ENCODE peak calls at places on chromosomes 3 and 15, in four cellular contexts. E, O, I and K are unnamed samples.

GRCh38 chr15:85316244-85316934 is 64.0 kb upstream of the AKAP13 start:
- DNase-seq in I (peak; percentile 81), O (peak; percentile 14), E (peak; percentile 59), K (no peak)

GRCh38 chr3:53217175-53217574 is 38.6 kb downstream of the TKT start:
- DNase-seq in E (no peak), I (no peak), O (no peak), K (no peak)

GRCh38 chr3:100127792-100128191 is 13.5 kb upstream of the FILIP1L start:
- DNase-seq in I (no peak), E (no peak), O (no peak), K (no peak)

GRCh38 chr3:134677196-134677986 is 26.6 kb upstream of the KY start:
- DNase-seq in I (peak; percentile 35), O (peak; percentile 23), E (no peak), K (no peak)

GRCh38 chr15:29880886-29881285 is 58.6 kb upstream of the TJP1 start:
- DNase-seq in O (no peak), I (no peak), E (no peak), K (no peak)

GRCh38 chr3:9327578-9327977 is 35.3 kb upstream of the THUMPD3 start:
- DNase-seq in E (no peak), O (no peak), I (no peak), K (no peak)

GRCh38 chr3:150253622-150254021 is 154.5 kb upstream of the TSC22D2 start:
- DNase-seq in O (peak; percentile 66), I (no peak), E (peak; percentile 38), K (peak; percentile 31)

GRCh38 chr3:126407412-126408044 is 12.8 kb downstream of the CFAP100 start:
- DNase-seq in I (no peak), O (no peak), E (no peak), K (no peak)

GRCh38 chr3:23671901-23672589 is 133.7 kb upstream of the UBE2E1 start:
- DNase-seq in E (no peak), I (peak; percentile 19), O (no peak), K (no peak)

GRCh38 chr15:58602823-58603222 is 146.7 kb downstream of the ADAM10 start:
- DNase-seq in O (no peak), E (no peak), I (no peak), K (no peak)

GRCh38 chr15:54298396-54298795 is 320.2 kb downstream of the UNC13C start:
- DNase-seq in I (no peak), E (no peak), O (no peak), K (no peak)

GRCh38 chr15:69675727-69676126 is 223.1 kb downstream of the RPLP1 start:
- DNase-seq in E (no peak), I (no peak), O (no peak), K (no peak)

GRCh38 chr15:69067296-69067695 is 52.8 kb downstream of the NOX5 start:
- DNase-seq in O (no peak), E (no peak), I (no peak), K (no peak)

GRCh38 chr3:142633073-142633472 is 36.9 kb downstream of the PLS1 start:
- DNase-seq in O (no peak), E (no peak), I (no peak), K (no peak)

GRCh38 chr3:181292984-181293383 is 303.4 kb upstream of the DNAJC19 start:
- DNase-seq in O (no peak), E (no peak), I (peak; percentile 33), K (peak; percentile 68)

GRCh38 chr15:45183511-45183910 is 4.3 kb downstream of the SHF start:
- DNase-seq in E (no peak), I (no peak), O (no peak), K (no peak)

GRCh38 chr15:45185903-45186770 is 1.6 kb downstream of the SHF start:
- DNase-seq in O (no peak), I (peak; percentile 35), E (no peak), K (no peak)

GRCh38 chr15:45184562-45185041 is 3.2 kb downstream of the SHF start:
- DNase-seq in I (no peak), E (no peak), O (no peak), K (no peak)

GRCh38 chr15:45186771-45187577 is 792 bp downstream of the SHF start:
- DNase-seq in E (no peak), O (peak; percentile 28), I (no peak), K (no peak)

DNA sequence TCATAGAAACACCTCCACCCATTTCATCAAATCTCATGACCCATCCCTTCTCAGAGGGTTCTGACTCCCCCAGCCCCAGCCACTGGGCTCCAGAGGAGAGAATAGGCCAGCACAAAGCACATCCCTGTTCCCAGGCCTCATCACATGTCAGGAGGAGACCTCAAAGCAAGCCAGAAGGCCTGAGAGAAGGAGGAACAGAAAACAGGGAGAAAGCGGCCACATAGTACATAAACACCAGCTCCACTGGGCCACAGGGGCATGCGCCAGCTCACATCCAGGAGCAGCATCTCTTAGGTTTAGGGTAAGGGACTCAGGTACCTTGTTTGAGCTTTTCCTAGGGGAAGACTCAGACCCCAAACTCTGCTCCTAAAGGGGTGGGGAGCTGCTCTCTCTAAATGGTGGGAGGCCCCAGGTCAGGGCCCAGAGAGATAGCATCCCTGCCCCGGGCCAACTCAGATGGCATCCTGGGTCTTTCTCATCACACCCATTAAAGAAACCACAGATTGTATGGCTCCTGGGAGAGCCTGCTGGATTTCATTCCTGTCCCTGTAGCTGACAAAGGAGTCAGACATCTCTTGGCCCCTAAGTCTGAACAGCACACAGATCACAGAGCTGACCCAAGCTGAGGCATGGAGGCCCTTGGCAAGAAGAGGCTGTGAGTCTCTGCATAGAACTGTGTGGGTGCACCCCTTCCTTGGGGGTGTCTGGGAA is 2.5 kb downstream of the SHF start:
- DNase-seq in O (no peak), E (no peak), I (no peak), K (no peak)
- H3K4me2 ChIP-seq in O (peak overlapping the region; percentile 79), E (peak overlapping the region; percentile 94), I (no peak overlapping the region), K (no peak overlapping the region)

GRCh38 chr15:52551762-52552161 is 17.1 kb downstream of the ARPP19 start:
- DNase-seq in I (no peak), O (no peak), E (no peak), K (no peak)
- H3K36me3 ChIP-seq in I (peaks cover 59% of the 10 kb centered on the region), O (peaks cover 7% of the 10 kb centered on the region), E (no peaks in the 10 kb centered on the region), K (peaks cover 34% of the 10 kb centered on the region)

GRCh38 chr15:51342249-51342999 is 969 bp downstream of the GLDN start:
- DNase-seq in O (no peak), I (peak; percentile 23), E (no peak), K (no peak)
- H3K4me2 ChIP-seq in O (peak overlapping the region; percentile 54), I (peak overlapping the region; percentile 76), E (peak overlapping the region; percentile 97), K (peak overlapping the region; percentile 89)

DNA sequence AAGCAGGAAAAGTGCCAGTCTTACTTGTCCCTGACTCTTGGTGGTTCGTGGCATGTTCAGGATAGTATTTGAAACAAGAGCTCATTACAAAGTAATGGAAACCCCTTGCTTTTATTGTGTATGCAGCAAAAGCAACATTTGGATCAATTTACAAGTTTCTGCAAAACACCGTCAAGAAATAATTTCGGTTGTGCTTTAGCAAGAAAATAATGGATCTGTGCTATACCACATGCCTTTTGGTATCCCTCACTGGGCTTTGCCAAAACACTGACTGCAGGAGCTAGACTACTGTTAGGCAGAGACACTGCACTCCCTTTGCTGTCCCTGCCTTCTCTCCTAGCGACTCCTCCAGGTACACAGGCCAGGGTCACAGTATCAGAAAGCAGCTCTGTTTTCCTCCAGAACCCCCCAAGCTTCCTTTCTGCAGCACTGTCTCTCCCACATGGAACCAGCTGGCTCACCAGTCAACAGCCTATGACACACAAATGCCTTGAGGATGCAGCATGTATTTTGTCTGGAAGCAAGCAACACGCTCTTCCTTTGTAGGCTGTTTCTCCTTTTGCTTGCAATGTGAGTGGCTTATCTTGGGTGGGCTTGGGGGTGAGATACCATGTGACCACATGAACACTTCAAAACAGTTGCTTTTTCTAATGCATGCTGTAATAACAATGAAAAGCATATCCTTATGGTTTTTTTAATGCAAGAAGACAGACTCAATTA is 111.4 kb downstream of the PGPEP1L start:
- DNase-seq in I (peak; percentile 83), O (no peak), E (no peak), K (peak; percentile 53)
- H3K36me3 ChIP-seq in I (peaks cover 12% of the 10 kb centered on the region), O (peaks cover 15% of the 10 kb centered on the region), E (no peaks in the 10 kb centered on the region), K (no peaks in the 10 kb centered on the region)

GRCh38 chr3:6602329-6602728 is 258.6 kb upstream of the GRM7 start:
- DNase-seq in E (no peak), O (no peak), I (peak; percentile 0), K (no peak)

GRCh38 chr3:6605245-6605644 is 255.7 kb upstream of the GRM7 start:
- DNase-seq in O (no peak), I (no peak), E (no peak), K (no peak)

GRCh38 chr3:6600237-6600636 is 260.7 kb upstream of the GRM7 start:
- DNase-seq in I (no peak), O (no peak), E (no peak), K (no peak)

DNA sequence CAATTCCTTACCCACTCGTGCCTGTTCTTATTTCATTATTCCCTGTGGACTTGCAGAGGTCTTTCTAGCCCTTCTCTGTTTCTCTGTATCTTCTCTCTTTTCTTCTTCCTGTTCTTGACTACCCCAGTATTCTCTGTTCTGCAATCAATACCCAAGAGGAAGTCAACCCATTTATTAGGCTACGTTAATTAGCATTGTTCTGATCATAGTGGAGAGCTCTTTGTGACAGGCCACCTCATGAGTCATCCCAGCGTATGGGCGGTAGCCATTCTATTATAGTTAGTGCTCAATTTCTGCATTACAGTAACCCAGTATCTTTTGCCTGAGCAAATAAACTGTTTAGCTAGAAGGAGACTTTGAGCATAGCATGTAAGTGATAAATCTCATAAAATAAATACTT is 259.5 kb upstream of the GRM7 start:
- DNase-seq in O (no peak), E (no peak), I (no peak), K (no peak)
- H3K4me2 ChIP-seq in O (no peak overlapping the region), E (no peak overlapping the region), I (no peak overlapping the region), K (no peak overlapping the region)